ENCODE peak calls at places on chromosome 19, in eight cellular contexts. One of them, this sample, is unnamed.

GRCh38 chr19:36679455-36679854 is 8.0 kb upstream of the ZNF567 start:
- DNase-seq in MM.1S: no peak
- DNase-seq in H1: no peak
- DNase-seq in PC-9: no peak
- DNase-seq in DND-41: no peak
- DNase-seq in hepatocyte: no peak
- DNase-seq in mammary epithelial cell: no peak
- DNase-seq in fibroblast of lung: no peak
- DNase-seq in this sample: no peak

GRCh38 chr19:54133312-54133956 is 4.1 kb upstream of the CNOT3 start:
- DNase-seq in H1: peak
- DNase-seq in DND-41: no peak
- DNase-seq in hepatocyte: peak
- DNase-seq in fibroblast of lung: no peak
- DNase-seq in mammary epithelial cell: no peak
- DNase-seq in PC-9: peak
- DNase-seq in MM.1S: peak
- DNase-seq in this sample: peak

GRCh38 chr19:21133633-21134032 is 8.2 kb upstream of the ZNF431 start:
- DNase-seq in PC-9: no peak
- DNase-seq in fibroblast of lung: no peak
- DNase-seq in DND-41: no peak
- DNase-seq in H1: no peak
- DNase-seq in hepatocyte: no peak
- DNase-seq in MM.1S: no peak
- DNase-seq in mammary epithelial cell: peak
- DNase-seq in this sample: no peak

GRCh38 chr19:18153555-18154134 is 682 bp downstream of the PIK3R2 start:
- DNase-seq in mammary epithelial cell: no peak
- DNase-seq in fibroblast of lung: no peak
- DNase-seq in H1: no peak
- DNase-seq in DND-41: peak
- DNase-seq in hepatocyte: peak
- DNase-seq in MM.1S: peak
- DNase-seq in PC-9: no peak
- DNase-seq in this sample: no peak

GRCh38 chr19:8361921-8362793 is 1.8 kb upstream of the ANGPTL4 start:
- DNase-seq in mammary epithelial cell: peak
- DNase-seq in hepatocyte: peak
- DNase-seq in PC-9: peak
- DNase-seq in fibroblast of lung: peak
- DNase-seq in DND-41: no peak
- DNase-seq in MM.1S: peak
- DNase-seq in H1: no peak
- DNase-seq in this sample: no peak

GRCh38 chr19:21028969-21029268 is 8.5 kb downstream of the ZNF430 start:
- DNase-seq in fibroblast of lung: no peak
- DNase-seq in DND-41: no peak
- DNase-seq in mammary epithelial cell: peak
- DNase-seq in MM.1S: no peak
- DNase-seq in H1: no peak
- DNase-seq in hepatocyte: no peak
- DNase-seq in PC-9: no peak
- DNase-seq in this sample: no peak

GRCh38 chr19:41936416-41936850 is 8.2 kb upstream of the ERFL start:
- DNase-seq in hepatocyte: no peak
- DNase-seq in mammary epithelial cell: peak
- DNase-seq in DND-41: no peak
- DNase-seq in fibroblast of lung: no peak
- DNase-seq in PC-9: no peak
- DNase-seq in H1: no peak
- DNase-seq in MM.1S: no peak
- DNase-seq in this sample: no peak

GRCh38 chr19:10852098-10852800 is 4.0 kb downstream of the C19orf38 start:
- DNase-seq in mammary epithelial cell: peak
- DNase-seq in fibroblast of lung: peak
- DNase-seq in H1: no peak
- DNase-seq in PC-9: peak
- DNase-seq in MM.1S: no peak
- DNase-seq in hepatocyte: no peak
- DNase-seq in DND-41: no peak
- DNase-seq in this sample: no peak

GRCh38 chr19:46015961-46016425 is 6.9 kb downstream of the PGLYRP1 start:
- DNase-seq in hepatocyte: no peak
- DNase-seq in PC-9: no peak
- DNase-seq in fibroblast of lung: no peak
- DNase-seq in MM.1S: peak
- DNase-seq in DND-41: no peak
- DNase-seq in mammary epithelial cell: no peak
- DNase-seq in H1: peak
- DNase-seq in this sample: no peak

GRCh38 chr19:47704656-47705055 is 8.6 kb upstream of the EHD2 start:
- DNase-seq in MM.1S: no peak
- DNase-seq in hepatocyte: no peak
- DNase-seq in PC-9: no peak
- DNase-seq in fibroblast of lung: no peak
- DNase-seq in H1: no peak
- DNase-seq in mammary epithelial cell: no peak
- DNase-seq in DND-41: no peak
- DNase-seq in this sample: no peak

GRCh38 chr19:42023121-42023942 is 29.3 kb upstream of the ATP1A3 start:
- DNase-seq in hepatocyte: no peak
- DNase-seq in DND-41: peak
- DNase-seq in mammary epithelial cell: no peak
- DNase-seq in MM.1S: peak
- DNase-seq in H1: peak
- DNase-seq in PC-9: no peak
- DNase-seq in fibroblast of lung: peak
- DNase-seq in this sample: no peak

GRCh38 chr19:38571682-38572081 is 46.1 kb downstream of the MAP4K1 start:
- DNase-seq in PC-9: no peak
- DNase-seq in mammary epithelial cell: no peak
- DNase-seq in MM.1S: no peak
- DNase-seq in DND-41: no peak
- DNase-seq in hepatocyte: no peak
- DNase-seq in fibroblast of lung: no peak
- DNase-seq in H1: no peak
- DNase-seq in this sample: no peak

GRCh38 chr19:42088471-42089190 is 12.7 kb downstream of the ZNF574 start:
- DNase-seq in hepatocyte: no peak
- DNase-seq in PC-9: no peak
- DNase-seq in MM.1S: no peak
- DNase-seq in fibroblast of lung: peak
- DNase-seq in mammary epithelial cell: peak
- DNase-seq in H1: no peak
- DNase-seq in DND-41: no peak
- DNase-seq in this sample: no peak

GRCh38 chr19:14542721-14543328 is 13.4 kb downstream of the TECR start:
- DNase-seq in PC-9: no peak
- DNase-seq in hepatocyte: peak
- DNase-seq in DND-41: no peak
- DNase-seq in MM.1S: no peak
- DNase-seq in fibroblast of lung: no peak
- DNase-seq in H1: no peak
- DNase-seq in mammary epithelial cell: peak
- DNase-seq in this sample: peak

GRCh38 chr19:48755787-48756674 is 707 bp downstream of the FGF21 start:
- DNase-seq in DND-41: no peak
- DNase-seq in MM.1S: no peak
- DNase-seq in fibroblast of lung: no peak
- DNase-seq in mammary epithelial cell: no peak
- DNase-seq in PC-9: no peak
- DNase-seq in H1: no peak
- DNase-seq in hepatocyte: no peak
- DNase-seq in this sample: no peak

GRCh38 chr19:48756686-48757085 is 1.4 kb downstream of the FGF21 start:
- DNase-seq in H1: no peak
- DNase-seq in MM.1S: no peak
- DNase-seq in PC-9: no peak
- DNase-seq in hepatocyte: no peak
- DNase-seq in DND-41: no peak
- DNase-seq in mammary epithelial cell: no peak
- DNase-seq in fibroblast of lung: no peak
- DNase-seq in this sample: no peak

GRCh38 chr19:48757089-48757675 is 1.9 kb downstream of the FGF21 start:
- DNase-seq in H1: no peak
- DNase-seq in PC-9: no peak
- DNase-seq in fibroblast of lung: no peak
- DNase-seq in MM.1S: no peak
- DNase-seq in mammary epithelial cell: no peak
- DNase-seq in hepatocyte: no peak
- DNase-seq in DND-41: no peak
- DNase-seq in this sample: no peak

GRCh38 chr19:48754950-48755645 is at the start of gene FGF21:
- DNase-seq in DND-41: no peak
- DNase-seq in MM.1S: no peak
- DNase-seq in fibroblast of lung: no peak
- DNase-seq in hepatocyte: no peak
- DNase-seq in PC-9: no peak
- DNase-seq in mammary epithelial cell: no peak
- DNase-seq in H1: no peak
- DNase-seq in this sample: no peak

DNA sequence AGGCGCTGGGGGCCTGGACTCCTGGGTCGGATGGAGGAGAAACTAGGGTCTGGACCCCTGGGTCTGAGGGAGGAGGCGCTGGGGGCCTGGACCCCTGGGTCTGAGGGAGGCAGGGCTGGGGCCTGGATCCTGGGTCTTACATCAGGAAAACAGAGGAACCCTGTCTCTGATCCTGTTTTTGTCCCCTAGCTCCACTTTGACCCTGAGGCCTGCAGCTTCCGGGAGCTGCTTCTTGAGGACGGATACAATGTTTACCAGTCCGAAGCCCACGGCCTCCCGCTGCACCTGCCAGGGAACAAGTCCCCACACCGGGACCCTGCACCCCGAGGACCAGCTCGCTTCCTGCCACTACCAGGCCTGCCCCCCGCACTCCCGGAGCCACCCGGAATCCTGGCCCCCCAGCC is 2.4 kb downstream of the FGF21 start:
- DNase-seq in MM.1S: no peak
- DNase-seq in fibroblast of lung: no peak
- DNase-seq in hepatocyte: no peak
- DNase-seq in DND-41: no peak
- DNase-seq in mammary epithelial cell: no peak
- DNase-seq in PC-9: no peak
- DNase-seq in H1: no peak
- DNase-seq in this sample: no peak
- TF ChIP-seq EZH2 in MM.1S: no peak
- TF ChIP-seq EZH2 in fibroblast of lung: no peak
- TF ChIP-seq EZH2 in hepatocyte: no peak
- TF ChIP-seq EZH2 in DND-41: no peak
- TF ChIP-seq EZH2 in mammary epithelial cell: no peak
- TF ChIP-seq EZH2 in PC-9: no peak
- TF ChIP-seq EZH2 in H1: no peak
- TF ChIP-seq EZH2 in this sample: no peak

DNA sequence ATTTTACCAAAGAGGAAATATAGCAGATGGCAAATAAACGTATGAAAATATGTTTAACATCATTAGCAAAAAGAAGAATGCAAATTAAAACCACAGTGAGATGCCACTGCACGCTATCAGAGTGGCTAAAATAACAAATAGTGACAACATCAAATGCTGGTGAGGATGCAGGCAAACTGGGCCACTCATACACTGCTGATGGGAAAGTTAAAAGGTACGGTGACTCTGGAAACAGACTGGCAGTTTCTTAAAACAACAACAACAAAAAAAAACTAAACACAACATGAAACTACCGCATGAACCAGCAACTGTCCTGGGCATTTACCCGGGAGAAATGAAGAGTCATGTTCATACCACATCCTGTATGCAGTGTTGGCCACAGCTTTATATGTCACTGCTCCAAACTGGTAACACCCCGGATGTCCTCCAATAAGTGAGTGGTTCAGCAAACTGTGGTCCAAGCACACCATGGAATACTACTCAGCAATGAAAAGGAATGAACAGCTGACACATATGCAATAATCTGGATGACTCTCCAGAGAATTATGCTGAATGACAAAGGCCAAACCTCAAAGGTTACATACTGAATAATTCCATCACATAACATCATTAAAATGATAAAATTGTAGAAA is 22.3 kb downstream of the EPS15L1 start:
- DNase-seq in fibroblast of lung: peak
- DNase-seq in MM.1S: peak
- DNase-seq in hepatocyte: no peak
- DNase-seq in DND-41: no peak
- DNase-seq in H1: no peak
- DNase-seq in PC-9: no peak
- DNase-seq in mammary epithelial cell: no peak
- DNase-seq in this sample: no peak
- TF ChIP-seq EZH2 in fibroblast of lung: no peak
- TF ChIP-seq EZH2 in MM.1S: no peak
- TF ChIP-seq EZH2 in hepatocyte: no peak
- TF ChIP-seq EZH2 in DND-41: no peak
- TF ChIP-seq EZH2 in H1: no peak
- TF ChIP-seq EZH2 in PC-9: no peak
- TF ChIP-seq EZH2 in mammary epithelial cell: no peak
- TF ChIP-seq EZH2 in this sample: no peak

GRCh38 chr19:55647732-55648656 is at the start of gene CCDC106:
- DNase-seq in MM.1S: peak
- DNase-seq in hepatocyte: peak
- DNase-seq in fibroblast of lung: peak
- DNase-seq in mammary epithelial cell: peak
- DNase-seq in PC-9: peak
- DNase-seq in DND-41: peak
- DNase-seq in H1: peak
- DNase-seq in this sample: no peak
- TF ChIP-seq EZH2 in MM.1S: no peak
- TF ChIP-seq EZH2 in hepatocyte: no peak
- TF ChIP-seq EZH2 in fibroblast of lung: no peak
- TF ChIP-seq EZH2 in mammary epithelial cell: no peak
- TF ChIP-seq EZH2 in PC-9: no peak
- TF ChIP-seq EZH2 in DND-41: no peak
- TF ChIP-seq EZH2 in H1: no peak
- TF ChIP-seq EZH2 in this sample: no peak

DNA sequence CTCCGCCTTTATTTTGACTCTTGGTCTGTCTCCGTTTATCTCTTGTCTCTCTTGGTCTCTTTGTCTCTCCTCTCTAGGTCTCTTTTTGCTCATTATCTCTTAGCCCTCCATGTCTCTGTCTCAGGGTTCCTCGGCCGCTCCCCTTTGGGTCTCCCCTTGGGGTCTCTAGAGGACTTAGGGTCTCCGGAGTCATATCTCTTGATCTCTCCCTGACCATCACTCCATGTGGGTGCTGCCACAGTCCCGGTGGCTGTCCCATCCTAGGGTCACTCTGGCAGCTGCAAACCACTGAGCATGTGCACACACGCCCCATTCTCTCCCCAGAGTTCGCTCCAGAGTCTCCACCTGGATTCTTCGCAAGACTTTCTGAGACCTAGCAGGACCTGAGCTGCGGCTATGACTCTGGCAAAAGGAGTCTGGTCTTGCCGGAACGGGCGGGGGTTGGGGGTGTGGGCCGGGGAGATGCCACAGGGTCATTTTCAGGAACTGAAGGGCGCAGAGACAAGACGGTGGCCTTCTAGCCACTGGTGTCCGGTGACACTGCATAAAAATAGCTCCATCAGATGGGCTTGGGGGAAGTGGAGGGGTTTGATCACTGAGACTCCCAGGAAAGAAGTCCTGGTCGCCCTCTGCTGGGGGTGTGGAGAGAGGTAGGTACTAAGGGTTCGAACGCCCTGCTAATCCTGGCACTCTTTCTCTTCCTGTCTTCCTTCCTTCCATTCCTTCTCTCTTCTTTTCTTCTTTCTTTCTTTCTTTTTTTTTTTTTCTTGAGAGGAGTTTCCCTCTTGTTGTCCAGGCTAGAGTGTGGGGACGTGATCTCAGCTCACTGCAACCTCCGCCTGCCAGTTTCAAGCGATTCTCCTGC is 1.2 kb upstream of the KCNA7 start:
- DNase-seq in DND-41: peak
- DNase-seq in H1: peak
- DNase-seq in mammary epithelial cell: peak
- DNase-seq in fibroblast of lung: no peak
- DNase-seq in PC-9: no peak
- DNase-seq in hepatocyte: no peak
- DNase-seq in MM.1S: no peak
- DNase-seq in this sample: no peak
- TF ChIP-seq EZH2 in DND-41: no peak
- TF ChIP-seq EZH2 in H1: no peak
- TF ChIP-seq EZH2 in mammary epithelial cell: peak
- TF ChIP-seq EZH2 in fibroblast of lung: no peak
- TF ChIP-seq EZH2 in PC-9: no peak
- TF ChIP-seq EZH2 in hepatocyte: no peak
- TF ChIP-seq EZH2 in MM.1S: no peak
- TF ChIP-seq EZH2 in this sample: no peak

This sample was measured in SK-N-MC.